ENCODE peak calls at places on chromosomes 3 and 15, in eight cellular contexts. One of them, this sample, is unnamed.
A peak's percentile ranks its signal among the peaks of the same experiment; 100 is the strongest.

GRCh38 chr3:112074616-112075497 is 11.3 kb upstream of the C3orf52 start:
- DNase-seq in GM12891: no peak
- DNase-seq in H1: no peak
- DNase-seq in HepG2: peak; percentile 82
- DNase-seq in transverse colon: peak; percentile 60
- DNase-seq in breast epithelium: no peak
- DNase-seq in stomach: peak; percentile 59
- DNase-seq in sigmoid colon: no peak
- DNase-seq in this sample: peak; percentile 69

GRCh38 chr3:65751123-65751700 is 287.5 kb downstream of the MAGI1 start:
- DNase-seq in stomach: peak; percentile 40
- DNase-seq in sigmoid colon: no peak
- DNase-seq in H1: peak; percentile 31
- DNase-seq in GM12891: no peak
- DNase-seq in transverse colon: peak; percentile 33
- DNase-seq in HepG2: peak; percentile 47
- DNase-seq in breast epithelium: no peak
- DNase-seq in this sample: no peak

GRCh38 chr3:65342084-65342683 is 654.4 kb upstream of the ADAMTS9 start:
- DNase-seq in GM12891: peak; percentile 18
- DNase-seq in HepG2: peak; percentile 35
- DNase-seq in sigmoid colon: no peak
- DNase-seq in stomach: peak; percentile 38
- DNase-seq in transverse colon: peak; percentile 61
- DNase-seq in breast epithelium: no peak
- DNase-seq in H1: peak; percentile 59
- DNase-seq in this sample: peak; percentile 76

GRCh38 chr15:59309405-59309804 is 63.3 kb downstream of the MYO1E start:
- DNase-seq in sigmoid colon: no peak
- DNase-seq in breast epithelium: no peak
- DNase-seq in transverse colon: no peak
- DNase-seq in GM12891: no peak
- DNase-seq in stomach: no peak
- DNase-seq in H1: no peak
- DNase-seq in HepG2: no peak
- DNase-seq in this sample: no peak

GRCh38 chr3:57007513-57008415 is 52.7 kb upstream of the SPATA12 start:
- DNase-seq in transverse colon: peak; percentile 56
- DNase-seq in H1: no peak
- DNase-seq in sigmoid colon: peak; percentile 93
- DNase-seq in HepG2: no peak
- DNase-seq in GM12891: no peak
- DNase-seq in breast epithelium: peak; percentile 66
- DNase-seq in stomach: peak; percentile 56
- DNase-seq in this sample: no peak

GRCh38 chr3:150388468-150389418 is 19.4 kb upstream of the TSC22D2 start:
- DNase-seq in stomach: no peak
- DNase-seq in HepG2: no peak
- DNase-seq in GM12891: no peak
- DNase-seq in breast epithelium: no peak
- DNase-seq in transverse colon: no peak
- DNase-seq in H1: no peak
- DNase-seq in sigmoid colon: no peak
- DNase-seq in this sample: no peak

GRCh38 chr3:174859756-174860155 is 622 bp downstream of the NAALADL2 start:
- DNase-seq in breast epithelium: no peak
- DNase-seq in H1: no peak
- DNase-seq in stomach: no peak
- DNase-seq in transverse colon: no peak
- DNase-seq in GM12891: no peak
- DNase-seq in HepG2: no peak
- DNase-seq in sigmoid colon: no peak
- DNase-seq in this sample: no peak

GRCh38 chr15:27847775-27848710 is 251.1 kb downstream of the OCA2 start:
- DNase-seq in stomach: peak; percentile 9
- DNase-seq in GM12891: no peak
- DNase-seq in H1: no peak
- DNase-seq in sigmoid colon: no peak
- DNase-seq in HepG2: no peak
- DNase-seq in transverse colon: no peak
- DNase-seq in breast epithelium: no peak
- DNase-seq in this sample: no peak

GRCh38 chr15:33126559-33127290 is 67.8 kb downstream of the FMN1 start:
- DNase-seq in transverse colon: peak; percentile 82
- DNase-seq in HepG2: peak; percentile 9
- DNase-seq in GM12891: no peak
- DNase-seq in breast epithelium: no peak
- DNase-seq in H1: no peak
- DNase-seq in sigmoid colon: peak; percentile 78
- DNase-seq in stomach: peak; percentile 67
- DNase-seq in this sample: no peak

GRCh38 chr3:134018406-134018805 is 11.3 kb downstream of the SLCO2A1 start:
- DNase-seq in stomach: no peak
- DNase-seq in H1: no peak
- DNase-seq in HepG2: no peak
- DNase-seq in transverse colon: no peak
- DNase-seq in sigmoid colon: peak; percentile 18
- DNase-seq in GM12891: no peak
- DNase-seq in breast epithelium: no peak
- DNase-seq in this sample: no peak

GRCh38 chr15:52261498-52262242 is 33.9 kb downstream of the MYO5C start:
- DNase-seq in breast epithelium: peak; percentile 89
- DNase-seq in HepG2: no peak
- DNase-seq in H1: peak; percentile 93
- DNase-seq in transverse colon: peak; percentile 61
- DNase-seq in stomach: peak; percentile 65
- DNase-seq in sigmoid colon: peak; percentile 73
- DNase-seq in GM12891: peak; percentile 69
- DNase-seq in this sample: peak; percentile 81

DNA sequence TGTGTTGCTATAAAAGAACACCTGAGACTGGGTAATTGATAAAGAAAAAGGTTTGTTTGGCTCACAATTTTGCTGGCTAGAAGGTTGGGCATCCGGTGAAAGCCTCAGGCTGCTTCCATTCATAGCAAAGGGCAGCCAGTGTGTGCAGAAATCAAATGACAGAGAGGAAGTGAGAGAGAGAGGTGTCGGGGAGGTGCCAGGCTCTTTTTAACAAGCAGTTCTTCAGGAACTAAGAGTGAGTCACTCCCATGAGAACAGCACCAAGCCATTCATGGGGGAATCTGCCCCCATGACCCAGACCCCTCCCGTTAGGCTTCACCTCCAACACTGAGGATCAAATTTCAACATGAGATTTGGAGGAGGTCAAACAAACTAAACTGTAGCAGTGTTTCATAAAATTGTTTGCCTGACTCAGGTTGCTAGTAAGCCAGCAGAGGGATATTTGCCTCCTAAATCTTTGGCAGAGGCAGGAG is 4.5 kb upstream of the PARP15 start:
- DNase-seq in H1: peak; percentile 15
- DNase-seq in HepG2: peak; percentile 88
- DNase-seq in sigmoid colon: no peak
- DNase-seq in breast epithelium: no peak
- DNase-seq in GM12891: no peak
- DNase-seq in stomach: peak; percentile 34
- DNase-seq in transverse colon: no peak
- DNase-seq in this sample: no peak
- TF ChIP-seq POLR2A in H1: no peak
- TF ChIP-seq POLR2A in HepG2: no peak
- TF ChIP-seq POLR2A in sigmoid colon: no peak
- TF ChIP-seq POLR2A in breast epithelium: no peak
- TF ChIP-seq POLR2A in GM12891: no peak
- TF ChIP-seq POLR2A in stomach: no peak
- TF ChIP-seq POLR2A in transverse colon: no peak
- TF ChIP-seq POLR2A in this sample: no peak

GRCh38 chr3:194134231-194134756 is 1.7 kb upstream of the HES1 start:
- DNase-seq in stomach: peak; percentile 68
- DNase-seq in HepG2: no peak
- DNase-seq in H1: no peak
- DNase-seq in transverse colon: peak; percentile 51
- DNase-seq in breast epithelium: no peak
- DNase-seq in GM12891: no peak
- DNase-seq in sigmoid colon: peak; percentile 87
- DNase-seq in this sample: peak; percentile 90
- TF ChIP-seq POLR2AphosphoS5 in stomach: no peak
- TF ChIP-seq POLR2AphosphoS5 in HepG2: peak; percentile 41
- TF ChIP-seq POLR2AphosphoS5 in H1: peak; percentile 13
- TF ChIP-seq POLR2AphosphoS5 in transverse colon: peak; percentile 0
- TF ChIP-seq POLR2AphosphoS5 in breast epithelium: peak; percentile 26
- TF ChIP-seq POLR2AphosphoS5 in GM12891: peak; percentile 21
- TF ChIP-seq POLR2AphosphoS5 in sigmoid colon: no peak
- TF ChIP-seq POLR2AphosphoS5 in this sample: no peak

GRCh38 chr15:56464893-56465520 is at the start of gene MNS1:
- DNase-seq in H1: peak; percentile 85
- DNase-seq in breast epithelium: peak; percentile 91
- DNase-seq in stomach: peak; percentile 92
- DNase-seq in transverse colon: peak; percentile 90
- DNase-seq in GM12891: peak; percentile 74
- DNase-seq in HepG2: peak; percentile 83
- DNase-seq in sigmoid colon: peak; percentile 94
- DNase-seq in this sample: peak; percentile 93
- TF ChIP-seq POLR2A in H1: no peak
- TF ChIP-seq POLR2A in breast epithelium: no peak
- TF ChIP-seq POLR2A in stomach: no peak
- TF ChIP-seq POLR2A in transverse colon: no peak
- TF ChIP-seq POLR2A in GM12891: peak; percentile 36
- TF ChIP-seq POLR2A in HepG2: no peak
- TF ChIP-seq POLR2A in sigmoid colon: no peak
- TF ChIP-seq POLR2A in this sample: no peak

DNA sequence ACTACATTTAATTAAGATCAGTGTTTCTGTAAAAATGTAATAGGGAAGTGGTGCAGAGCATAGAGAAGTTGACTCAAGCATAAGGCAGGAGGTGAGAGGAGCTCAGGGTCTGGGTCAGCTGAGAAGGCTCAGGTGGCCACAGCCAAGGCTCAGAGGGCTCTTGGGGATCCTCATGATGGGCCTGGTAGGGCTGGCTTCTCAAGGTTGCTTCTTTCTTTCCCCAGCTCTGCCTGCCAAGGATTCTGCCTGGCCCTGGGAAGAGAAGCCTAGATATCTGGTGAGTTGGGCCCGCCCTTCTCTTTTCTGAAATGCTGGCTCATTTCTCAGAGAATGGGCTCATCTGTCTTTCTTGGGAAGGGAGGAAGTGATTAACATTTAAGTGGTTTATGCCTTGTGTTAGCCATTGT is 6.5 kb downstream of the ZNF589 start:
- DNase-seq in breast epithelium: no peak
- DNase-seq in GM12891: no peak
- DNase-seq in stomach: no peak
- DNase-seq in transverse colon: no peak
- DNase-seq in HepG2: no peak
- DNase-seq in sigmoid colon: peak; percentile 29
- DNase-seq in H1: no peak
- DNase-seq in this sample: no peak
- TF ChIP-seq POLR2AphosphoS5 in breast epithelium: no peak
- TF ChIP-seq POLR2AphosphoS5 in GM12891: no peak
- TF ChIP-seq POLR2AphosphoS5 in stomach: no peak
- TF ChIP-seq POLR2AphosphoS5 in transverse colon: no peak
- TF ChIP-seq POLR2AphosphoS5 in HepG2: no peak
- TF ChIP-seq POLR2AphosphoS5 in sigmoid colon: no peak
- TF ChIP-seq POLR2AphosphoS5 in H1: no peak
- TF ChIP-seq POLR2AphosphoS5 in this sample: no peak

DNA sequence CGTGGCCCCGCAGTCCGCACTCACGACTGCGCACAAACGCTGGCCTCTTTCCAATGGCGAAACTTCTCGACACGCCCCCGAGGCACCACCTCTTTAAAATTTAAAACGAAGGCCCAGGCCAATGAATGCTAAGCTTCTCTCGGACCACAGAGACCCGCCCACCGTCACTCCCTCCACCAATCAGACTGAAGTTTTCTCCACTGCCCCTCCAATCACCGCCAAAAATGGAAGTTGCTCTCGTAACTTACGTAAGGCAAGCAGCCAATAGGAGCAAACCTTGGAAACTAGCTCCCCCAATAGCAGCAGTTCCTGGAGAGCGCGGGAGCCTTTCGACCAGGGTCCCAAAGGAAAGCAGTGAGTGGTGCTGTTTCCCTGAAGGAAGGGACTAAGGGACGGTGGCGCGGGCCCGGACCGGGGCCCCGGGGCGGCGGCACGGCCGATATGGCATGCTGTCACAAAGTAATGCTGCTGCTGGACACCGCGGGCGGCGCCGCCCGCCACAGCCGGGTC is at the start of gene TICRR:
- DNase-seq in HepG2: peak; percentile 99
- DNase-seq in GM12891: peak; percentile 84
- DNase-seq in H1: peak; percentile 97
- DNase-seq in breast epithelium: peak; percentile 98
- DNase-seq in sigmoid colon: peak; percentile 98
- DNase-seq in transverse colon: peak; percentile 97
- DNase-seq in stomach: peak; percentile 96
- DNase-seq in this sample: peak; percentile 92
- TF ChIP-seq POLR2A in HepG2: peak; percentile 68
- TF ChIP-seq POLR2A in GM12891: peak; percentile 41
- TF ChIP-seq POLR2A in H1: peak; percentile 94
- TF ChIP-seq POLR2A in breast epithelium: no peak
- TF ChIP-seq POLR2A in sigmoid colon: no peak
- TF ChIP-seq POLR2A in transverse colon: no peak
- TF ChIP-seq POLR2A in stomach: no peak
- TF ChIP-seq POLR2A in this sample: no peak

GRCh38 chr3:61683409-61684261 is 122.3 kb downstream of the PTPRG start:
- DNase-seq in sigmoid colon: no peak
- DNase-seq in transverse colon: no peak
- DNase-seq in H1: no peak
- DNase-seq in HepG2: no peak
- DNase-seq in stomach: no peak
- DNase-seq in breast epithelium: no peak
- DNase-seq in GM12891: no peak
- DNase-seq in this sample: no peak
- TF ChIP-seq POLR2AphosphoS5 in sigmoid colon: no peak
- TF ChIP-seq POLR2AphosphoS5 in transverse colon: no peak
- TF ChIP-seq POLR2AphosphoS5 in H1: no peak
- TF ChIP-seq POLR2AphosphoS5 in HepG2: no peak
- TF ChIP-seq POLR2AphosphoS5 in stomach: no peak
- TF ChIP-seq POLR2AphosphoS5 in breast epithelium: no peak
- TF ChIP-seq POLR2AphosphoS5 in GM12891: no peak
- TF ChIP-seq POLR2AphosphoS5 in this sample: no peak

GRCh38 chr15:74240002-74240568 is 4.0 kb downstream of the CCDC33 start:
- DNase-seq in H1: no peak
- DNase-seq in transverse colon: peak; percentile 88
- DNase-seq in sigmoid colon: peak; percentile 82
- DNase-seq in GM12891: no peak
- DNase-seq in breast epithelium: peak; percentile 31
- DNase-seq in stomach: peak; percentile 95
- DNase-seq in HepG2: peak; percentile 40
- DNase-seq in this sample: peak; percentile 89

GRCh38 chr15:74243431-74243830 is 7.3 kb downstream of the CCDC33 start:
- DNase-seq in H1: no peak
- DNase-seq in breast epithelium: no peak
- DNase-seq in stomach: no peak
- DNase-seq in transverse colon: no peak
- DNase-seq in sigmoid colon: no peak
- DNase-seq in GM12891: no peak
- DNase-seq in HepG2: no peak
- DNase-seq in this sample: no peak

GRCh38 chr15:74244818-74245341 is 8.8 kb downstream of the CCDC33 start:
- DNase-seq in sigmoid colon: no peak
- DNase-seq in transverse colon: no peak
- DNase-seq in HepG2: no peak
- DNase-seq in breast epithelium: no peak
- DNase-seq in GM12891: no peak
- DNase-seq in H1: no peak
- DNase-seq in stomach: no peak
- DNase-seq in this sample: no peak

GRCh38 chr15:74240897-74241614 is 4.9 kb downstream of the CCDC33 start:
- DNase-seq in HepG2: no peak
- DNase-seq in stomach: no peak
- DNase-seq in sigmoid colon: no peak
- DNase-seq in GM12891: no peak
- DNase-seq in breast epithelium: no peak
- DNase-seq in transverse colon: no peak
- DNase-seq in H1: no peak
- DNase-seq in this sample: no peak

GRCh38 chr15:74242296-74242929 is 6.3 kb downstream of the CCDC33 start:
- DNase-seq in HepG2: peak; percentile 6
- DNase-seq in transverse colon: no peak
- DNase-seq in breast epithelium: no peak
- DNase-seq in sigmoid colon: no peak
- DNase-seq in stomach: no peak
- DNase-seq in GM12891: no peak
- DNase-seq in H1: no peak
- DNase-seq in this sample: peak; percentile 79
- TF ChIP-seq POLR2A in HepG2: no peak
- TF ChIP-seq POLR2A in transverse colon: no peak
- TF ChIP-seq POLR2A in breast epithelium: no peak
- TF ChIP-seq POLR2A in sigmoid colon: no peak
- TF ChIP-seq POLR2A in stomach: no peak
- TF ChIP-seq POLR2A in GM12891: no peak
- TF ChIP-seq POLR2A in H1: no peak
- TF ChIP-seq POLR2A in this sample: no peak

This sample was measured in spleen.